ENCODE peak calls at places on chromosomes 3 and 15, in seven cellular contexts. G is mucosa of descending colon, S is HCT116, U is right lobe of liver, C is AG04450, W is iPS DF 6.9, L is pancreas. V is an unnamed sample.

GRCh38 chr15:100940785-100941379 is 21.7 kb downstream of the LRRK1 start:
- DNase-seq in C (no peak), G (no peak), L (no peak), U (no peak), W (no peak), S (no peak), V (no peak)

GRCh38 chr3:119420196-119420595 is 43.2 kb downstream of the TMEM39A start:
- DNase-seq in G (no peak), W (no peak), S (no peak), U (no peak), C (no peak), L (no peak), V (no peak)

GRCh38 chr3:25823314-25823713 is 33.4 kb downstream of the OXSM start:
- DNase-seq in G (no peak), L (no peak), W (no peak), S (no peak), U (no peak), C (no peak), V (no peak)

GRCh38 chr3:62923092-62923491 is 47.9 kb upstream of the CADPS start:
- DNase-seq in W (no peak), G (no peak), U (no peak), C (no peak), S (no peak), L (no peak), V (no peak)

GRCh38 chr3:153357436-153357835 is 195.4 kb downstream of the RAP2B start:
- DNase-seq in L (no peak), S (no peak), U (no peak), W (no peak), C (no peak), G (no peak), V (no peak)

GRCh38 chr15:99305761-99306505 is 54.7 kb downstream of the LRRC28 start:
- DNase-seq in U (peak; percentile 68), W (no peak), S (no peak), C (peak; percentile 78), G (no peak), L (peak; percentile 31), V (no peak)

GRCh38 chr3:181793006-181793405 is 81.3 kb downstream of the SOX2 start:
- DNase-seq in G (no peak), W (no peak), S (no peak), C (no peak), U (no peak), L (no peak), V (no peak)

GRCh38 chr3:85297291-85297690 is 338.5 kb downstream of the CADM2 start:
- DNase-seq in U (no peak), S (no peak), C (no peak), G (no peak), L (no peak), W (no peak), V (no peak)

GRCh38 chr3:126558336-126559071 is at the start of gene C3orf22:
- DNase-seq in G (no peak), L (no peak), U (peak; percentile 12), S (no peak), C (no peak), W (no peak), V (no peak)

DNA sequence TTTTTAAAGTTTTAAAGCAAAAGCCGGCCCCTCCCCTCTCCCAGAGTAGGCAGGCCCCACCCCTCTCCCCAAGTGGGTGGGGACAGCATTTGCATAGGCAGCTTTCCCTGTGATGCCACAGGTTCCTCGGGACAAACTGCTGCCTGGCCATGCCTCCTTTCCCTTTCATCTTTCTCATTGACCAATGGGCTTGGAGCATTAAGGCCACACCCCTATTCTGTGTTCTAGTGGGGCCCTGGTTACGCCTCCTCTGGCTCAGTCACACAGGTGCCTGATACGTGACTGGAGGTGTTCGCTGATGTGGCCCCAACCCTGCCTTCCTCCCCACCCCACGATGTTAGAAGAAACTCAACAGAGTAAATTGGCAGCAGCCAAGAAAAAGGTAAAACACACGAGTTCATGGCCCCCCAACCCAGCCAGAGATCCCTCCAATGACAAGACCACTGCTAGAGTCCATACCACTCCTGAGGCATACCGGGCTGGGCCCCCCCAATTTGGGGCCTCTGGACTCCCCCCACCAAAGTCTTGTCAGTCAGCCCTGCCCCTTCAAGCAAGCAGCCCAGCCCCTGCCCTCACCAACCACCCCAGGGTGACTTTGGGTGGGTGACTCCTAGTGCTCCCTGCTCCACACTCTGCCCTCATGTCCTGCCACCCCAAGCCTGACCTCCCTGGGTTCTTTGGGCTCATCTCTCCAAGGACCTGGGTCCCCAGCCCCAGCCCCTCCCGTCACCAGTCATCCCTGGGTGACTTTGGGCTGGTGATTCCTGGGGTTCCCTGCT is 62.8 kb upstream of the CSPG4 start:
- DNase-seq in C (no peak), U (no peak), W (no peak), G (no peak), L (peak; percentile 6), S (peak; percentile 55), V (no peak)
- H3K4me3 ChIP-seq in C (no peak overlapping the region), U (no peak overlapping the region), W (no peak overlapping the region), G (no peak overlapping the region), L (no peak overlapping the region), S (no peak overlapping the region), V (no peak overlapping the region)

DNA sequence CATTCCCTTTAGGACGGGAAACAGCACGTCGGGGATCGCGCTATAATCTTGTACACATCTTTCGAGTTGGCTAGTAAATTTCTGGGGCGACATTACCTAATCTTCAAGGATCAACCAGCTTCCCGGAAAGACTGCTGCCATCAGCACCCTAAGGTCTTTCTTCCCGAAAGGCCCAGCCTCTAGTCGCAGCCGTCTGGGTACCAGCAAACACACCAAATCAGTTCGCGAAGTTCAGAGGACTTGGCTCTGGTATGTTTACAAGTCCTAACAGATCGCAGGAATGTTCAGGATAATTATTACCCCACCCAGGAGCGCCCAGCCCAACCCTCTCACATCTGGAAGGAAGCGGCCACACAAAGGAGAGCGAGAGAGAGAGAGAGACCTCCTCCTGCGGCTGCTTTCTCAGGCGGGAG is 155.2 kb upstream of the FRMD4B start:
- DNase-seq in L (no peak), W (no peak), C (no peak), S (no peak), U (no peak), G (no peak), V (peak; percentile 81)
- H3K4me3 ChIP-seq in L (no peak overlapping the region), W (no peak overlapping the region), C (no peak overlapping the region), S (no peak overlapping the region), U (no peak overlapping the region), G (no peak overlapping the region), V (peak overlapping the region; percentile 85)

DNA sequence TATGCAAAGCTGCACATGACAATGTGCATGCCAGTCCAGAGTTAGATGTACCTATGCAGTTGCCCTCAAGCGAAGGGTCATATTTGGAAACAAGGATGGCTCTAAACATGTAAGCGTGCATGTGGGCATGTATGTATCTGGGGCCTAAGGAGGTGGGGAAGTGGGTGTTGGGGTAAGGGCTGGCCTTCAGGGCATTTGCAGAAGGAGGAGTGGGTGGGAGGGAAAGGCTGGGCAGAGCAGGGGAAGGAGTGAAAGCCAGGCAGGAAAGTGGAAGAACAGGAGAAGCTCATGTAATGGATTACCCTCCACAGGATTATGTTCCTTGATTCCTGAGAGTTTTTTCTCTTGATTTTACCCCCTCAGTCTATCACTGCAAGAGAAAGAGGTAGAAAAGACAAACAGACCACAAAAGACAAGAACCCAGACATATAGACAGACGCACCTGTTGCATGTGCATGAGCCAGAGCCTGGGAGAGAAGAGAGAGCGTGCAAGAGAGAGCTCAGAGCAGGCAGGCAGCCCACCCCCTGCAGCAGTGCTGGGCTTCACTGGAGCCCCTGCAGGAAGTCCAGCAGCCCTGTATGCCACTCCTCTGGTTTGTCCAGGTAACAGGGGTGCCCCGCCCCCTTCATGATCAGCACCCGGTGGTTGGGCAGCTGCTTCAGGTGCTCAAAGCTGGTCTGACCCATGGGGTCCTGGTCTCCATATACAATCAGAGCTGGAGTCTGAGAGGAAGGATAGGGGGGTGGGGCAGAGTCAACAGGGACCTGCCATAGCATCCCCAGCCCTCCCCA is 1.8 kb upstream of the PCBP4 start:
- DNase-seq in C (no peak), U (no peak), G (no peak), W (no peak), S (no peak), L (no peak), V (no peak)
- H3K4me3 ChIP-seq in C (peak overlapping the region; percentile 66), U (no peak overlapping the region), G (no peak overlapping the region), W (no peak overlapping the region), S (no peak overlapping the region), L (no peak overlapping the region), V (no peak overlapping the region)

GRCh38 chr15:85168642-85169173 is 187.1 kb downstream of the PDE8A start:
- DNase-seq in L (peak; percentile 74), S (peak; percentile 18), G (peak; percentile 51), U (peak; percentile 48), W (peak; percentile 75), C (no peak), V (no peak)
- H3K4me3 ChIP-seq in L (peak overlapping the region; percentile 18), S (no peak overlapping the region), G (no peak overlapping the region), U (peak overlapping the region; percentile 8), W (peak overlapping the region; percentile 29), C (peak overlapping the region; percentile 27), V (peak overlapping the region; percentile 62)

GRCh38 chr15:79897380-79897678 is 515 bp upstream of the MTHFS start:
- DNase-seq in L (no peak), U (no peak), G (no peak), C (no peak), W (no peak), S (no peak), V (no peak)

GRCh38 chr15:79898369-79898768 is 1.6 kb upstream of the MTHFS start:
- DNase-seq in S (no peak), U (no peak), G (no peak), L (no peak), W (no peak), C (no peak), V (no peak)

GRCh38 chr15:79896131-79896633 is 632 bp downstream of the MTHFS start:
- DNase-seq in G (no peak), C (no peak), U (no peak), S (no peak), L (no peak), W (no peak), V (no peak)

GRCh38 chr15:79896634-79897379 is at the start of gene MTHFS:
- DNase-seq in U (peak; percentile 89), W (peak; percentile 52), S (peak; percentile 63), G (peak; percentile 90), L (peak; percentile 88), C (no peak), V (peak; percentile 23)

DNA sequence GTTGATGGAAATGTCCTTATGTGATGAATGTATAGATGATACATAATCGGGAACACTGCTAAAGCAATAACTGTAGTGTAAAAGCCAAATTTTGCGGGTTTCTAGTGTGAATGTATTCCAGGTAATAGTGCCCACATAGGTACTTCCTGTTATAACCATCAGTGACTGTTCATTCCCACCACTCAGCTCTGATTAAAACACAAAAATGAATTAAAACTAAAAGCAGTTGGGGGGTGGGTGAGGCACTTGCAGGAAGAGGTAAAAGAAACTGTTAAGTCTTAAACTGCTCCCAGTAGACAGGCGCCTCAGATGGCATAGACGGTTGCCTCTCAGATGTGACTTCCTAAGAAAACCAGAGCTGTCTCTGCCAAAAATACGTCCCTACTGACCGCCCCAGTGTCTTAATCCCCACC is 893 bp upstream of the MTHFS start:
- DNase-seq in C (no peak), G (no peak), L (no peak), W (no peak), S (no peak), U (no peak), V (no peak)
- H3K4me3 ChIP-seq in C (no peak overlapping the region), G (no peak overlapping the region), L (peak overlapping the region; percentile 67), W (no peak overlapping the region), S (peak overlapping the region; percentile 81), U (peak overlapping the region; percentile 83), V (no peak overlapping the region)

GRCh38 chr3:125356140-125357026 is 18.7 kb downstream of the ZNF148 start:
- DNase-seq in C (no peak), S (no peak), U (no peak), W (no peak), L (no peak), G (no peak), V (no peak)
- H3K4me3 ChIP-seq in C (peak overlapping the region; percentile 66), S (no peak overlapping the region), U (peak overlapping the region; percentile 27), W (peak overlapping the region; percentile 60), L (no peak overlapping the region), G (no peak overlapping the region), V (peak overlapping the region; percentile 33)